ENCODE peak calls at places on chromosome 3, in six cellular contexts. X is NCI-H1694 treated with DMSO at 0.1 percent for 48 hours; G is IMR-90; J is stimulated activated CD4-positive, alpha-beta T cell treated with anti-CD3 and anti-CD28 coated beads, Interleukin-2, amount 100 ng/mL, for 48 hours; N is right cardiac atrium; Q is activated B cell treated with CpG ODN at 0.5 μM for 24 hours. O is an unnamed sample.

GRCh38 chr3:86087160-86087871 is 903.6 kb downstream of the VGLL3 start:
- DNase-seq in J (no peak), G (no peak), Q (no peak), N (no peak), X (no peak), O (no peak)

GRCh38 chr3:186942168-186942567 is 11.8 kb downstream of the ST6GAL1 start:
- DNase-seq in J (no peak), Q (no peak), N (no peak), X (no peak), G (no peak), O (no peak)

GRCh38 chr3:36475593-36475992 is 95.3 kb downstream of the STAC start:
- DNase-seq in Q (no peak), G (no peak), N (no peak), X (no peak), J (no peak), O (no peak)

GRCh38 chr3:98885851-98886250 is 15.6 kb downstream of the DCBLD2 start:
- DNase-seq in X (no peak), J (no peak), Q (no peak), G (peak), N (no peak), O (no peak)

GRCh38 chr3:52892625-52893311 is 4.6 kb downstream of the STIMATE start:
- DNase-seq in J (no peak), X (no peak), N (peak), Q (no peak), G (no peak), O (no peak)

GRCh38 chr3:197854596-197855343 is 63.7 kb downstream of the LRCH3 start:
- DNase-seq in N (no peak), J (no peak), X (no peak), Q (no peak), G (peak), O (no peak)

GRCh38 chr3:159077860-159078259 is 276.0 kb downstream of the MFSD1 start:
- DNase-seq in G (peak), N (no peak), J (no peak), Q (no peak), X (no peak), O (no peak)

GRCh38 chr3:155747867-155748266 is 3.0 kb upstream of the PLCH1 start:
- DNase-seq in J (no peak), N (no peak), X (peak), Q (no peak), G (no peak), O (no peak)

GRCh38 chr3:108595304-108595703 is 5.8 kb downstream of the DZIP3 start:
- DNase-seq in Q (no peak), J (no peak), X (no peak), G (no peak), N (no peak), O (no peak)

GRCh38 chr3:64190517-64191515 is 34.5 kb downstream of the PRICKLE2 start:
- DNase-seq in J (no peak), X (no peak), Q (no peak), N (no peak), G (peak), O (no peak)

GRCh38 chr3:7630925-7631324 is 770.0 kb downstream of the GRM7 start:
- DNase-seq in Q (no peak), X (no peak), N (peak), J (no peak), G (no peak), O (no peak)

GRCh38 chr3:17469520-17469919 is 272.9 kb downstream of the TBC1D5 start:
- DNase-seq in Q (no peak), X (no peak), G (no peak), J (no peak), N (no peak), O (no peak)

GRCh38 chr3:39146083-39146501 is 7.3 kb downstream of the CSRNP1 start:
- DNase-seq in X (no peak), N (peak), G (no peak), J (no peak), Q (no peak), O (no peak)

GRCh38 chr3:99242271-99242670 is 340.8 kb upstream of the DCBLD2 start:
- DNase-seq in J (no peak), Q (no peak), G (peak), X (no peak), N (no peak), O (no peak)

GRCh38 chr3:182969277-182969676 is 11.1 kb downstream of the DCUN1D1 start:
- DNase-seq in N (no peak), G (peak), X (no peak), Q (no peak), J (no peak), O (no peak)

GRCh38 chr3:122893282-122893681 is 98.4 kb downstream of the SLC49A4 start:
- DNase-seq in G (no peak), Q (no peak), X (no peak), N (no peak), J (no peak), O (no peak)

GRCh38 chr3:141735176-141735575 is 2.9 kb upstream of the RNF7 start:
- DNase-seq in X (no peak), G (no peak), Q (no peak), J (no peak), N (no peak), O (no peak)

GRCh38 chr3:159928071-159928491 is 60.6 kb upstream of the IL12A start:
- DNase-seq in G (peak), J (no peak), Q (no peak), X (no peak), N (no peak), O (no peak)

GRCh38 chr3:46854543-46854942 is 8.7 kb downstream of the MYL3 start:
- DNase-seq in N (peak), G (no peak), J (no peak), X (no peak), Q (no peak), O (no peak)

GRCh38 chr3:154886437-154886836 is 193.7 kb upstream of the MME start:
- DNase-seq in Q (no peak), J (no peak), G (peak), X (no peak), N (peak), O (no peak)

GRCh38 chr3:47884603-47885002 is 81.7 kb downstream of the DHX30 start:
- DNase-seq in G (no peak), N (no peak), J (no peak), Q (no peak), X (no peak), O (no peak)

GRCh38 chr3:134315286-134316106 is 58.8 kb downstream of the AMOTL2 start:
- DNase-seq in Q (no peak), J (no peak), G (peak), N (peak), X (no peak), O (no peak)

GRCh38 chr3:183188895-183189462 is 26.4 kb upstream of the LAMP3 start:
- DNase-seq in Q (no peak), X (no peak), N (peak), G (no peak), J (no peak), O (no peak)

GRCh38 chr3:63905731-63906620 is 6.2 kb downstream of the SCAANT1 start:
- DNase-seq in N (no peak), G (no peak), J (no peak), Q (no peak), X (no peak), O (no peak)

GRCh38 chr3:133953297-133953696 is 57.6 kb upstream of the RAB6B start:
- DNase-seq in J (no peak), N (no peak), X (no peak), G (no peak), Q (no peak), O (no peak)

GRCh38 chr3:187943677-187944390 is 198.6 kb upstream of the BCL6 start:
- DNase-seq in G (peak), X (no peak), Q (no peak), J (no peak), N (no peak), O (no peak)

GRCh38 chr3:65181397-65181871 is 493.6 kb upstream of the ADAMTS9 start:
- DNase-seq in X (no peak), G (no peak), N (peak), J (no peak), Q (no peak), O (no peak)

GRCh38 chr3:133991637-133992036 is 38.1 kb downstream of the SLCO2A1 start:
- DNase-seq in G (no peak), J (no peak), Q (no peak), N (no peak), X (no peak), O (no peak)

GRCh38 chr3:194030372-194030771 is 105.6 kb upstream of the HES1 start:
- DNase-seq in J (no peak), Q (no peak), G (no peak), N (no peak), X (no peak), O (no peak)

GRCh38 chr3:113374078-113374477 is 67.2 kb downstream of the CFAP44 start:
- DNase-seq in Q (no peak), J (no peak), X (no peak), N (no peak), G (no peak), O (no peak)

GRCh38 chr3:170967682-170968081 is 58.8 kb downstream of the SLC2A2 start:
- DNase-seq in J (no peak), G (no peak), X (no peak), N (no peak), Q (no peak), O (no peak)

GRCh38 chr3:141735789-141736465 is 2.2 kb upstream of the RNF7 start:
- DNase-seq in X (no peak), G (no peak), N (no peak), Q (no peak), J (no peak), O (no peak)

O was measured in NCI-H1048.